ENCODE peak calls at places on chromosome 5, in four cellular contexts. H is body of pancreas, S is left ventricle myocardium inferior, F is breast epithelium. M is an unnamed sample. For H3K27me3 and H3K36me3, the result is how much of the 10 kb centered on the place peaks cover.

GRCh38 chr5:34976347-34976746 is 47.0 kb downstream of the DNAJC21 start:
- DNase-seq in H (no peak), S (no peak), F (no peak), M (no peak)

GRCh38 chr5:27387535-27388073 is 349.2 kb upstream of the CDH9 start:
- DNase-seq in H (no peak), S (no peak), F (no peak), M (no peak)

GRCh38 chr5:167720676-167721260 is 570.7 kb upstream of the WWC1 start:
- DNase-seq in H (no peak), S (no peak), F (no peak), M (no peak)

GRCh38 chr5:83343345-83343744 is 128.2 kb upstream of the VCAN start:
- DNase-seq in H (no peak), S (no peak), F (no peak), M (no peak)

GRCh38 chr5:72586788-72587530 is 79.7 kb upstream of the ZNF366 start:
- DNase-seq in H (no peak), S (no peak), F (no peak), M (no peak)

GRCh38 chr5:71719092-71719964 is at the start of gene CARTPT:
- DNase-seq in H (no peak), S (no peak), F (no peak), M (peak)

GRCh38 chr5:170219615-170220014 is 13.2 kb upstream of the C5orf58 start:
- DNase-seq in H (no peak), S (no peak), F (no peak), M (no peak)

GRCh38 chr5:149937610-149938009 is 7.0 kb downstream of the PDE6A start:
- DNase-seq in H (no peak), S (no peak), F (no peak), M (no peak)

GRCh38 chr5:57779383-57780223 is 297.0 kb upstream of the ACTBL2 start:
- DNase-seq in H (peak), S (peak), F (peak), M (no peak)

GRCh38 chr5:90135979-90136378 is 273.6 kb downstream of the CETN3 start:
- DNase-seq in H (peak), S (no peak), F (no peak), M (peak)

GRCh38 chr5:140964356-140964755 is 1.9 kb upstream of the PCDHAC2 start:
- DNase-seq in H (no peak), S (no peak), F (no peak), M (no peak)

GRCh38 chr5:128703322-128703721 is 165.3 kb upstream of the FBN2 start:
- DNase-seq in H (no peak), S (no peak), F (no peak), M (no peak)

GRCh38 chr5:131824631-131825030 is 27.8 kb upstream of the FNIP1 start:
- DNase-seq in H (no peak), S (no peak), F (no peak), M (no peak)

GRCh38 chr5:81848368-81848767 is 97.5 kb upstream of the SSBP2 start:
- DNase-seq in H (peak), S (no peak), F (no peak), M (no peak)

GRCh38 chr5:73485715-73486114 is 12.5 kb upstream of the BTF3 start:
- DNase-seq in H (no peak), S (no peak), F (no peak), M (no peak)

GRCh38 chr5:56585973-56586740 is 229.2 kb upstream of the MAP3K1 start:
- DNase-seq in H (peak), S (peak), F (no peak), M (no peak)

GRCh38 chr5:158569534-158569933 is 530.2 kb downstream of the EBF1 start:
- DNase-seq in H (no peak), S (no peak), F (no peak), M (peak)

GRCh38 chr5:78483809-78484521 is 123.5 kb downstream of the SCAMP1 start:
- DNase-seq in H (peak), S (no peak), F (no peak), M (no peak)

GRCh38 chr5:158514353-158514960 is 585.3 kb downstream of the EBF1 start:
- DNase-seq in H (no peak), S (no peak), F (no peak), M (no peak)

GRCh38 chr5:3736926-3737325 is 141.3 kb downstream of the IRX1 start:
- DNase-seq in H (no peak), S (no peak), F (no peak), M (no peak)

GRCh38 chr5:535781-536698 is 11.8 kb upstream of the SLC9A3 start:
- DNase-seq in H (no peak), S (no peak), F (no peak), M (no peak)

GRCh38 chr5:169997736-169998284 is 17.5 kb upstream of the INSYN2B start:
- DNase-seq in H (no peak), S (no peak), F (no peak), M (no peak)

GRCh38 chr5:106956901-106957300 is 713.8 kb downstream of the EFNA5 start:
- DNase-seq in H (no peak), S (no peak), F (no peak), M (no peak)

GRCh38 chr5:6576861-6577501 is 55.9 kb downstream of the NSUN2 start:
- DNase-seq in H (peak), S (no peak), F (no peak), M (peak)

GRCh38 chr5:25618821-25619220 is 974.0 kb upstream of the CDH10 start:
- DNase-seq in H (no peak), S (no peak), F (no peak), M (no peak)

GRCh38 chr5:94240616-94241287 is 377.7 kb downstream of the KIAA0825 start:
- DNase-seq in H (peak), S (no peak), F (no peak), M (no peak)

GRCh38 chr5:74212336-74212735 is 428.2 kb downstream of the ENC1 start:
- DNase-seq in H (peak), S (no peak), F (no peak), M (peak)

GRCh38 chr5:91469517-91470165 is 86.5 kb upstream of the ARRDC3 start:
- DNase-seq in H (peak), S (no peak), F (no peak), M (no peak)

GRCh38 chr5:8522635-8523034 is 653.7 kb downstream of the MTRR start:
- DNase-seq in H (no peak), S (no peak), F (no peak), M (no peak)

GRCh38 chr5:3997670-3998069 is 402.0 kb downstream of the IRX1 start:
- DNase-seq in H (no peak), S (no peak), F (no peak), M (no peak)

GRCh38 chr5:55232194-55232984 is 1.0 kb downstream of the CCNO start:
- DNase-seq in H (peak), S (peak), F (no peak), M (peak)

GRCh38 chr5:68449380-68449779 is 233.8 kb downstream of the PIK3R1 start:
- DNase-seq in H (no peak), S (no peak), F (peak), M (no peak)

DNA sequence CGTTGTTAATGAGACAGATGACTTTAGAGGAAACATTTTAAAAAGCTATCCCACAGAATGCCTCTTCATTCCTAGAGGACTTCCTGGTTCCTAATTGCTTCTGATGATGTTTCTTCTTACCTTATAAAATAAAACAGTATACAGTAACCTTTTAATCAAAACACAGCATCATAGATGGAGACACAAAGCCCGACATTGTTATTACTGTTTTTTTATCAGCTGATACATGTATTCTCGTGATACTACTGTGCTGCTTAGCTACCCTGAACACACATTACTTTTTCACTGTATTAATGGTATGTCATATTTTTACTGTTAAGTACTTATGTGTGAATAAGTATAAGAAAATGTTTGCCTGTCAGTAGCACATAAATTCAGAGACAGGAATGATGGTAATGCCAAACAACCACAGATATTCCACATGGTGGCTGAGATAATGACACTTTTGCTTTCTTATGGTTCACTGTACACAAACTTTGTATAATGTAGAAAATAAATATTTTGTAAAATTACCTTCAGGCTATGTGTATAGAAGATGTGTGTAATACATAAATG is 68.7 kb downstream of the RAB24 start:
- DNase-seq in H (no peak), S (no peak), F (no peak), M (no peak)
- H3K4me3 ChIP-seq in H (no peak), S (no peak), F (no peak), M (no peak)

DNA sequence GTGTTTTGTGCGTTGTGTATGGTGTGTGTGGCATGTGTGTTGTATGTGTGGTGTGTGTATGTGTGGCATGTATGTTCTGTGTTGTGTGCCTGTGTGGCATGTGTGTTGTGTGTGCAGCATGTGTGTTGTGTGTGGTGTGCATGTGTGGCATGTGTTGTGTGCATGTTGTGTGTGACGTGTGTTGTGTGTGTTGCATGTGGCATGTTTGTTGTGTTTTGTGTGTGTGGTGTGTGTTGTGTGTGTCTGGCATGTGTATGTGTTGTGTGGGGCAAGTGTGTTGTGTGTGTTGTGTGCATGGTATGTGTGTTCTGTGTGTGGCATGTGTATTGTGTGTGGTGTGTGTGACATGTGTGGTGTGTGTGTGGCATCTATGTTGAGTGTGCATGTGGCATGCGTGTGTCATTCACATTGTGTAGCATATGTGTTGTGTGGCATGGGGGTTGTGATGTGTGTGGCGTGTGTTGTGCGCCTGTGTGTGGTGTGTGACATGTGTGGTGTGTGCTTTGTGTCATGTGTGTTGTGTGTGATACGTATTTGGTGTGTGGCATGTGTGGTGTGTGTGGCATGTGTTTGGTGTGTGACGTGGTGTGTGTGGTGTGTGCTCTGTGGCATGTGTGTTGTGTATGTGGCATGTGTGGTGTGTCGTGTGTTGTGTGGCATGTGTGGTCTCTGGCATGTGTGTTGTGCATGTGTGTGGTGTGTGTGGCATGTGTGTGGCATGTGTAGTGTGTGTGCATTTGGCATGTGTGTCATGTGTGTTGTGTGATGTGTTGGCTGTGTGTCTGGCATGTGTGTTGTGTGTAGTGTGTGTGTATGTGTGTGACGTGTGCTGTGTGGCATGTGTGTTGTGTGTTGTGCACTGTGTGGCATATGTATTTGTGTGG is 46.6 kb upstream of the IRX4 start:
- DNase-seq in H (no peak), S (no peak), F (no peak), M (no peak)
- H3K27me3 ChIP-seq in H (under half), S (half or more), F (under half), M (under half)

DNA sequence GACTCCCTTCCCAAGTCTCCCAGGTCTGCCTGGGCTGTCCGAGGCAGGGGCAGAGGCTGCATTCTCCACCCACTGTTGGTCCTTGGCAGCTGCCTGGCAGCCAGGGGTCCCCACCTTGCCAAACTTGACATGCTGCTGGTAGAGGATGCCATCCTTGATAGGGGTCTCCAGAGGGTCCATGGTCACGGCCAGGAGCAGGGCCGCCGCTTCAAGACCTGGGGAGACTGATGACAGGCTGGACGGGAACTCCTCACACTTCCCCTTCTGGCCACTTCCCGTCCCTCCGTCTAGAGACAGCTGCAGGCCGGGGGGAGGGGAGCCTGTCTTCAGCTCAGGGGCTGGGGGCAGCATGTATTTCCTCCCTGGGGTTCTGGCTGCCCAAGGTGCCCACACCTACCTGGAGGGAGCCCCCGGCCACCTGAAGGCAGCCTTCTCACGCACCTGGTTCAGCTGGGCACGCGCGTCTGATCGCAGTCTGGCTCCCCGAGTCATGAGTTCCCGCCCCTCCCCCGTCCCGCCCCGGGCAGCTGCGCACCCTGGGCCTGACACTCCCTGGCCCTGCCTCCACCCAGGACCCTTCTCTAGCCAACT is at the start of gene DOK3:
- DNase-seq in H (peak), S (peak), F (no peak), M (peak)
- H3K36me3 ChIP-seq in H (under half), S (under half), F (under half), M (under half)

GRCh38 chr5:176620333-176620981 is 9.9 kb downstream of the SNCB start:
- DNase-seq in H (no peak), S (no peak), F (no peak), M (peak)
- H3K4me3 ChIP-seq in H (no peak), S (no peak), F (peak), M (peak)

GRCh38 chr5:174511711-174512253 is 212.6 kb upstream of the MSX2 start:
- DNase-seq in H (no peak), S (no peak), F (no peak), M (no peak)
- H3K27me3 ChIP-seq in H (under half), S (half or more), F (under half), M (under half)

GRCh38 chr5:59134770-59135169 is 551.9 kb downstream of the RAB3C start:
- DNase-seq in H (no peak), S (no peak), F (no peak), M (no peak)

GRCh38 chr5:59130441-59130840 is 547.6 kb downstream of the RAB3C start:
- DNase-seq in H (no peak), S (no peak), F (no peak), M (no peak)

GRCh38 chr5:59132131-59132530 is 549.3 kb downstream of the RAB3C start:
- DNase-seq in H (no peak), S (no peak), F (no peak), M (no peak)

GRCh38 chr5:59136575-59136974 is 553.7 kb downstream of the RAB3C start:
- DNase-seq in H (no peak), S (no peak), F (no peak), M (no peak)

DNA sequence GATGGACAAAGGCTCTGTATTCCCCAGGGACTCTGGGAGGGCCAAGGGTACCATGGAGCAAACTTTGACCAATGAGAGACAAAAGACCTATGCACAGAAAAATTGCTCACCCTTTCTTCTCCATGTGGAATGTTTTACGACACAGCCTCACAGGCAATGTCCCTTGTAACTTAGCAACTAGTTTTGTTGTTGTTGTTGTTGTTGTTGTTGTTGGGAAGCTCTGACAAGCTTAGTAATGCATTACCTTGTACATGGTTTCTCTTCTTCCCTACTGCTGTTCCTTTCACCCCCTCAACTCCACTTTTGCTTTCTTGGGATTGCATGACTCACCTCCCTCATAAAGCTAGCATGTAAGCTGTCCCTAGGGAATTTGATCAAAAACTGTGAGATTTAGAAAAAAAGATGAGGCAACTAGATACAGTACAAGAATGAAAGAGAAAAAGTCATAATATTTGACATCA is 551.0 kb downstream of the RAB3C start:
- DNase-seq in H (no peak), S (no peak), F (no peak), M (no peak)
- H3K36me3 ChIP-seq in H (under half), S (under half), F (under half), M (under half)

GRCh38 chr5:143428738-143429420 is 25.4 kb upstream of the NR3C1 start:
- DNase-seq in H (no peak), S (no peak), F (no peak), M (no peak)

GRCh38 chr5:143432658-143433239 is 29.3 kb upstream of the NR3C1 start:
- DNase-seq in H (no peak), S (no peak), F (no peak), M (no peak)

GRCh38 chr5:143433680-143434079 is 30.2 kb upstream of the NR3C1 start:
- DNase-seq in H (no peak), S (no peak), F (no peak), M (no peak)

GRCh38 chr5:143434261-143435206 is 31.0 kb upstream of the NR3C1 start:
- DNase-seq in H (no peak), S (no peak), F (no peak), M (no peak)

DNA sequence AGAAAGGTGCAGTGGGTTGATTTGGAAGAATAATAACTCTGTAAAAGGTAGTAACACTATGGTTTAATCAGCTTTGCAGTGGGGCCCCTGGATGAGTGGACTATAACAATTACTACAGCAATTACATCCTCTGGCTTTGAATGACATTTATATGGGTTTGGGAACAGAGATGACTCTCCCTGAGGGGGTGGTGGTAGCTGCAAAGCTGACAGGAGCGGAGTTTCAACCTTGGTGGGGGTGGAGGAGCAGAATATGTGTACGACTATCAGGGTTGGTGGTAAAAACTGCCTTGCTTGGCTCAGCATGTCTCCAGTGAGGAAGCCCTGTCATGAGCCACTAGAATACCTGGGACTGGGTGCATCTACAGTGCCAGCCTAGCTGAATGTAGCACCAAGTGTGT is 28.3 kb upstream of the NR3C1 start:
- DNase-seq in H (no peak), S (no peak), F (no peak), M (no peak)
- H3K4me3 ChIP-seq in H (no peak), S (no peak), F (no peak), M (no peak)

DNA sequence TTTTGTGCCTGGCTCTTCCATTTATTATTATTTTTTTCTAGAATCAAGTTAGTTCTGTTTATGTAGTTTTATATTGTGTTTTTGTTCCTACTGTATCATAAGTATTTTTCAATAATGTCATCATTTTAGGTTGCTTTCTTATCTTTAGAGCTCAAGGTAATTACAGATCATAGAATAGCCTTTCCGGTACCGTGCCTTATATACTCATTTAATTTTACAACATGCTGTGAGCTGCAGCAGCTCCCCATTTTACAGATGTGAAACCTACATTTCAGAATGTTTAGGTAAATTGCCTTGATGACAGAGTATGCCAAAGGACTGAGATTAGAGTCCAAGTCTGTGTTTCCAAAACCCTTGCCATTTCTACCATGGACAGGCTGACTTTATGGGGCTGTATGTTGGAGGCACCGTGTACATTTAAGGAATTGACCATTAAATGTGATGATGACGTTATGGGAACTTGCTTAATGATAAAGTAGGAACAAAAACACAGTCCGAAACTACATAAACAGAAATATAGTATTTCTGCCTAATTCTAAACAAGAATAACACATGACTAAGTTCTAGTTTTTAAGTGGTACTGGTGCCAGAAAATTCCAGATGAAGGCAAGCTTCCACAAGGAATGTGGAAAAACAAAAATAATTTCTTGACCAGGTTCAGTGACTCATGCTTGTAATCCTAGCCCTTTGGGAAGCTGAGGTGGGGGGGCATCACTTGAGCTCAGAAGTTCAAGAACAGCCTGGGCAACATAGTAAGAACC is 97.7 kb downstream of the IQGAP2 start:
- DNase-seq in H (no peak), S (no peak), F (no peak), M (no peak)
- H3K27me3 ChIP-seq in H (under half), S (under half), F (under half), M (under half)